ENCODE peak calls at places on chromosomes 5 and 9, in six cellular contexts. Q, T, K, P, V and I are unnamed samples.

GRCh38 chr5:149257875-149258705 is 13.6 kb upstream of the AFAP1L1 start:
- DNase-seq in P (no peak), K (peak), Q (no peak), T (no peak), V (no peak), I (no peak)

GRCh38 chr9:22111871-22112247 is 102.8 kb upstream of the CDKN2B start:
- DNase-seq in V (no peak), Q (no peak), K (peak), P (no peak), T (no peak), I (no peak)

GRCh38 chr5:173795601-173796000 is 92.5 kb upstream of the CPEB4 start:
- DNase-seq in K (no peak), T (no peak), V (no peak), P (no peak), Q (no peak), I (no peak)

GRCh38 chr9:92122061-92122460 is 6.8 kb upstream of the SPTLC1 start:
- DNase-seq in K (peak), Q (no peak), V (no peak), T (no peak), P (no peak), I (no peak)

GRCh38 chr9:76194896-76195295 is 199.3 kb downstream of the RFK start:
- DNase-seq in P (no peak), V (no peak), T (no peak), K (no peak), Q (no peak), I (no peak)

GRCh38 chr5:170132642-170133448 is 27.1 kb downstream of the FOXI1 start:
- DNase-seq in T (no peak), V (no peak), K (peak), Q (no peak), P (no peak), I (no peak)

GRCh38 chr9:87343816-87344438 is 153.7 kb upstream of the DAPK1 start:
- DNase-seq in V (no peak), K (no peak), T (no peak), P (no peak), Q (no peak), I (no peak)

GRCh38 chr9:81234924-81235610 is 454.3 kb downstream of the TLE1 start:
- DNase-seq in Q (no peak), V (no peak), K (no peak), T (no peak), P (no peak), I (no peak)

GRCh38 chr5:67770431-67771025 is 445.0 kb upstream of the PIK3R1 start:
- DNase-seq in Q (no peak), T (no peak), K (no peak), V (no peak), P (no peak), I (no peak)

GRCh38 chr5:123814796-123815479 is 303.0 kb downstream of the CSNK1G3 start:
- DNase-seq in K (no peak), V (peak), P (no peak), T (no peak), Q (no peak), I (no peak)

GRCh38 chr5:177437623-177438022 is 9.0 kb upstream of the PRR7 start:
- DNase-seq in Q (no peak), V (no peak), P (no peak), T (no peak), K (no peak), I (no peak)

GRCh38 chr9:95058121-95058785 is 259.3 kb downstream of the FANCC start:
- DNase-seq in Q (no peak), T (no peak), K (no peak), V (no peak), P (peak), I (no peak)

GRCh38 chr9:13750061-13750460 is 470.6 kb upstream of the MPDZ start:
- DNase-seq in Q (no peak), T (no peak), P (no peak), V (peak), K (peak), I (no peak)

GRCh38 chr5:179274321-179275315 is 70.6 kb downstream of the ADAMTS2 start:
- DNase-seq in T (no peak), K (peak), P (no peak), V (no peak), Q (no peak), I (no peak)

GRCh38 chr5:123752576-123752975 is 240.6 kb downstream of the CSNK1G3 start:
- DNase-seq in Q (no peak), V (peak), K (peak), T (no peak), P (no peak), I (no peak)

GRCh38 chr9:131111186-131111853 is 14.1 kb upstream of the NUP214 start:
- DNase-seq in T (no peak), P (no peak), Q (no peak), K (peak), V (no peak), I (no peak)

GRCh38 chr5:35213608-35214007 is 16.7 kb downstream of the PRLR start:
- DNase-seq in T (no peak), V (no peak), Q (no peak), K (peak), P (no peak), I (no peak)

GRCh38 chr5:141914154-141914743 is 9.4 kb upstream of the DELE1 start:
- DNase-seq in T (no peak), V (no peak), Q (peak), P (peak), K (peak), I (no peak)